ENCODE peak calls at places on chromosomes 12 and 14, in four cellular contexts. One of them, this sample, is unnamed.

GRCh38 chr12:99392091-99392850 is 255.3 kb upstream of the GARIN6 start:
- DNase-seq in activated CD4-positive, CD25-positive, alpha-beta regulatory T cell: no peak
- DNase-seq in stimulated activated CD8-positive, alpha-beta memory T cell treated with anti-CD3 and anti-CD28 coated beads, Interleukin-2, amount 100 ng/mL, for 48 hours: no peak
- DNase-seq in pancreas: no peak
- DNase-seq in this sample: no peak

GRCh38 chr14:98227000-98227726 is 1044.8 kb downstream of the BCL11B start:
- DNase-seq in stimulated activated CD8-positive, alpha-beta memory T cell treated with anti-CD3 and anti-CD28 coated beads, Interleukin-2, amount 100 ng/mL, for 48 hours: peak
- DNase-seq in activated CD4-positive, CD25-positive, alpha-beta regulatory T cell: no peak
- DNase-seq in pancreas: no peak
- DNase-seq in this sample: no peak

GRCh38 chr12:78101946-78102635 is 271.4 kb downstream of the NAV3 start:
- DNase-seq in pancreas: no peak
- DNase-seq in stimulated activated CD8-positive, alpha-beta memory T cell treated with anti-CD3 and anti-CD28 coated beads, Interleukin-2, amount 100 ng/mL, for 48 hours: no peak
- DNase-seq in activated CD4-positive, CD25-positive, alpha-beta regulatory T cell: no peak
- DNase-seq in this sample: no peak

GRCh38 chr14:103630364-103631108 is 1.5 kb downstream of the KLC1 start:
- DNase-seq in stimulated activated CD8-positive, alpha-beta memory T cell treated with anti-CD3 and anti-CD28 coated beads, Interleukin-2, amount 100 ng/mL, for 48 hours: no peak
- DNase-seq in activated CD4-positive, CD25-positive, alpha-beta regulatory T cell: no peak
- DNase-seq in pancreas: no peak
- DNase-seq in this sample: no peak

GRCh38 chr12:89353188-89353822 is 1.0 kb upstream of the DUSP6 start:
- DNase-seq in activated CD4-positive, CD25-positive, alpha-beta regulatory T cell: peak
- DNase-seq in pancreas: peak
- DNase-seq in stimulated activated CD8-positive, alpha-beta memory T cell treated with anti-CD3 and anti-CD28 coated beads, Interleukin-2, amount 100 ng/mL, for 48 hours: peak
- DNase-seq in this sample: peak

GRCh38 chr12:130161261-130162231 is 718 bp upstream of the FZD10 start:
- DNase-seq in pancreas: peak
- DNase-seq in activated CD4-positive, CD25-positive, alpha-beta regulatory T cell: no peak
- DNase-seq in stimulated activated CD8-positive, alpha-beta memory T cell treated with anti-CD3 and anti-CD28 coated beads, Interleukin-2, amount 100 ng/mL, for 48 hours: no peak
- DNase-seq in this sample: no peak

GRCh38 chr12:99898645-99899044 is 86.1 kb downstream of the ANKS1B start:
- DNase-seq in pancreas: no peak
- DNase-seq in activated CD4-positive, CD25-positive, alpha-beta regulatory T cell: no peak
- DNase-seq in stimulated activated CD8-positive, alpha-beta memory T cell treated with anti-CD3 and anti-CD28 coated beads, Interleukin-2, amount 100 ng/mL, for 48 hours: no peak
- DNase-seq in this sample: no peak

GRCh38 chr14:81343701-81344100 is 56.4 kb downstream of the STON2 start:
- DNase-seq in stimulated activated CD8-positive, alpha-beta memory T cell treated with anti-CD3 and anti-CD28 coated beads, Interleukin-2, amount 100 ng/mL, for 48 hours: no peak
- DNase-seq in activated CD4-positive, CD25-positive, alpha-beta regulatory T cell: no peak
- DNase-seq in pancreas: no peak
- DNase-seq in this sample: no peak

GRCh38 chr12:124632510-124632909 is 65.1 kb upstream of the NCOR2 start:
- DNase-seq in stimulated activated CD8-positive, alpha-beta memory T cell treated with anti-CD3 and anti-CD28 coated beads, Interleukin-2, amount 100 ng/mL, for 48 hours: no peak
- DNase-seq in activated CD4-positive, CD25-positive, alpha-beta regulatory T cell: no peak
- DNase-seq in pancreas: no peak
- DNase-seq in this sample: no peak

GRCh38 chr14:102049258-102050025 is 37.4 kb downstream of the HSP90AA1 start:
- DNase-seq in stimulated activated CD8-positive, alpha-beta memory T cell treated with anti-CD3 and anti-CD28 coated beads, Interleukin-2, amount 100 ng/mL, for 48 hours: no peak
- DNase-seq in activated CD4-positive, CD25-positive, alpha-beta regulatory T cell: no peak
- DNase-seq in pancreas: no peak
- DNase-seq in this sample: peak

GRCh38 chr12:2606186-2606910 is 188.4 kb upstream of the FKBP4 start:
- DNase-seq in stimulated activated CD8-positive, alpha-beta memory T cell treated with anti-CD3 and anti-CD28 coated beads, Interleukin-2, amount 100 ng/mL, for 48 hours: no peak
- DNase-seq in pancreas: no peak
- DNase-seq in activated CD4-positive, CD25-positive, alpha-beta regulatory T cell: no peak
- DNase-seq in this sample: no peak

GRCh38 chr12:95884998-95885397 is 26.2 kb downstream of the SNRPF start:
- DNase-seq in pancreas: no peak
- DNase-seq in activated CD4-positive, CD25-positive, alpha-beta regulatory T cell: no peak
- DNase-seq in stimulated activated CD8-positive, alpha-beta memory T cell treated with anti-CD3 and anti-CD28 coated beads, Interleukin-2, amount 100 ng/mL, for 48 hours: no peak
- DNase-seq in this sample: no peak